ENCODE peak calls at places on chromosome 10, in eight cellular contexts. One of them, this sample, is unnamed.
A peak's percentile ranks its signal among the peaks of the same experiment; 100 is the strongest.

GRCh38 chr10:73182568-73182967 is 14.6 kb downstream of the FAM149B1 start:
- DNase-seq in GM12865: no peak
- DNase-seq in tibial nerve: no peak
- DNase-seq in tibial artery: no peak
- DNase-seq in kidney: no peak
- DNase-seq in adrenal gland: no peak
- DNase-seq in epithelial cell of esophagus: no peak
- DNase-seq in endothelial cell: no peak
- DNase-seq in this sample: no peak

GRCh38 chr10:132901351-132901750 is 41.0 kb downstream of the CFAP46 start:
- DNase-seq in GM12865: no peak
- DNase-seq in tibial nerve: no peak
- DNase-seq in tibial artery: no peak
- DNase-seq in kidney: peak; percentile 14
- DNase-seq in adrenal gland: no peak
- DNase-seq in epithelial cell of esophagus: no peak
- DNase-seq in endothelial cell: no peak
- DNase-seq in this sample: no peak

GRCh38 chr10:34413214-34413613 is 401.9 kb downstream of the PARD3 start:
- DNase-seq in GM12865: no peak
- DNase-seq in tibial nerve: no peak
- DNase-seq in tibial artery: no peak
- DNase-seq in kidney: no peak
- DNase-seq in adrenal gland: no peak
- DNase-seq in epithelial cell of esophagus: no peak
- DNase-seq in endothelial cell: no peak
- DNase-seq in this sample: no peak

GRCh38 chr10:6473430-6473829 is 106.6 kb downstream of the PRKCQ start:
- DNase-seq in GM12865: peak; percentile 23
- DNase-seq in tibial nerve: no peak
- DNase-seq in tibial artery: no peak
- DNase-seq in kidney: no peak
- DNase-seq in adrenal gland: no peak
- DNase-seq in epithelial cell of esophagus: no peak
- DNase-seq in endothelial cell: peak; percentile 7
- DNase-seq in this sample: no peak

GRCh38 chr10:84292502-84292901 is 35.9 kb upstream of the CCSER2 start:
- DNase-seq in GM12865: peak; percentile 53
- DNase-seq in tibial nerve: no peak
- DNase-seq in tibial artery: no peak
- DNase-seq in kidney: no peak
- DNase-seq in adrenal gland: no peak
- DNase-seq in epithelial cell of esophagus: no peak
- DNase-seq in endothelial cell: no peak
- DNase-seq in this sample: no peak

GRCh38 chr10:130141460-130141859 is 5.3 kb downstream of the GLRX3 start:
- DNase-seq in GM12865: peak; percentile 33
- DNase-seq in tibial nerve: no peak
- DNase-seq in tibial artery: no peak
- DNase-seq in kidney: no peak
- DNase-seq in adrenal gland: no peak
- DNase-seq in epithelial cell of esophagus: no peak
- DNase-seq in endothelial cell: no peak
- DNase-seq in this sample: no peak

GRCh38 chr10:60846173-60846572 is 67.9 kb downstream of the CDK1 start:
- DNase-seq in GM12865: no peak
- DNase-seq in tibial nerve: no peak
- DNase-seq in tibial artery: no peak
- DNase-seq in kidney: no peak
- DNase-seq in adrenal gland: peak; percentile 27
- DNase-seq in epithelial cell of esophagus: peak; percentile 38
- DNase-seq in endothelial cell: no peak
- DNase-seq in this sample: no peak

GRCh38 chr10:314871-315270 is 179.6 kb downstream of the ZMYND11 start:
- DNase-seq in GM12865: no peak
- DNase-seq in tibial nerve: no peak
- DNase-seq in tibial artery: no peak
- DNase-seq in kidney: no peak
- DNase-seq in adrenal gland: no peak
- DNase-seq in epithelial cell of esophagus: no peak
- DNase-seq in endothelial cell: no peak
- DNase-seq in this sample: no peak

GRCh38 chr10:29007748-29008610 is 280.9 kb upstream of the LYZL1 start:
- DNase-seq in GM12865: no peak
- DNase-seq in tibial nerve: peak; percentile 58
- DNase-seq in tibial artery: no peak
- DNase-seq in kidney: no peak
- DNase-seq in adrenal gland: no peak
- DNase-seq in epithelial cell of esophagus: no peak
- DNase-seq in endothelial cell: no peak
- DNase-seq in this sample: no peak

GRCh38 chr10:13087986-13088618 is 11.9 kb upstream of the OPTN start:
- DNase-seq in GM12865: no peak
- DNase-seq in tibial nerve: no peak
- DNase-seq in tibial artery: no peak
- DNase-seq in kidney: no peak
- DNase-seq in adrenal gland: no peak
- DNase-seq in epithelial cell of esophagus: peak; percentile 80
- DNase-seq in endothelial cell: no peak
- DNase-seq in this sample: peak; percentile 23

GRCh38 chr10:79379512-79380124 is 32.3 kb downstream of the PPIF start:
- DNase-seq in GM12865: no peak
- DNase-seq in tibial nerve: no peak
- DNase-seq in tibial artery: peak; percentile 76
- DNase-seq in kidney: peak; percentile 79
- DNase-seq in adrenal gland: peak; percentile 24
- DNase-seq in epithelial cell of esophagus: no peak
- DNase-seq in endothelial cell: no peak
- DNase-seq in this sample: no peak

GRCh38 chr10:17101910-17102266 is 27.7 kb downstream of the CUBN start:
- DNase-seq in GM12865: no peak
- DNase-seq in tibial nerve: no peak
- DNase-seq in tibial artery: no peak
- DNase-seq in kidney: no peak
- DNase-seq in adrenal gland: no peak
- DNase-seq in epithelial cell of esophagus: no peak
- DNase-seq in endothelial cell: no peak
- DNase-seq in this sample: no peak

GRCh38 chr10:43453266-43453831 is 16.4 kb downstream of the ZNF487 start:
- DNase-seq in GM12865: peak; percentile 73
- DNase-seq in tibial nerve: no peak
- DNase-seq in tibial artery: no peak
- DNase-seq in kidney: no peak
- DNase-seq in adrenal gland: no peak
- DNase-seq in epithelial cell of esophagus: no peak
- DNase-seq in endothelial cell: no peak
- DNase-seq in this sample: no peak

GRCh38 chr10:58854811-58855210 is 321.6 kb upstream of the PHYHIPL start:
- DNase-seq in GM12865: no peak
- DNase-seq in tibial nerve: no peak
- DNase-seq in tibial artery: no peak
- DNase-seq in kidney: no peak
- DNase-seq in adrenal gland: no peak
- DNase-seq in epithelial cell of esophagus: no peak
- DNase-seq in endothelial cell: no peak
- DNase-seq in this sample: no peak

DNA sequence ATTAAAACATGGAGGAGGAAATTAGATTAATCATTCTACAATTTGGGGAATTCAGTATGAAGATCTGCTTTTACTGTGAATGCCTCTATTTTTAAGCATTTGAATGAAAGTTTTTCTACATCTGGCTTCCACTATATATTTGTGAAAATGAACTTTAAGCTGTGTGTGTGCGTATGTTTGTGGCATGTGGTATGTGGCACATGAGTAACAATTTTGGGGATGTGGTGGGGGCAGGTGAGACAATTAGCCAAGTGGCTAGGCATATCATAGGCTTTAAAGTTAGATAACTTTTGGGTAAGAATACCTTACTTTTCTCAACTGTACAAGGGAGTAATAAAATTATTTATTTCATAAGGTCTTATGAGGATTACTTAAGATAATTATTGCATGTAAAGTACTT is 81.5 kb downstream of the ZNF22 start:
- DNase-seq in GM12865: no peak
- DNase-seq in tibial nerve: no peak
- DNase-seq in tibial artery: no peak
- DNase-seq in kidney: no peak
- DNase-seq in adrenal gland: no peak
- DNase-seq in epithelial cell of esophagus: no peak
- DNase-seq in endothelial cell: no peak
- DNase-seq in this sample: no peak
- TF ChIP-seq CTCF in GM12865: no peak
- TF ChIP-seq CTCF in tibial nerve: no peak
- TF ChIP-seq CTCF in tibial artery: no peak
- TF ChIP-seq CTCF in kidney: no peak
- TF ChIP-seq CTCF in adrenal gland: no peak
- TF ChIP-seq CTCF in epithelial cell of esophagus: no peak
- TF ChIP-seq CTCF in endothelial cell: no peak
- TF ChIP-seq CTCF in this sample: no peak

DNA sequence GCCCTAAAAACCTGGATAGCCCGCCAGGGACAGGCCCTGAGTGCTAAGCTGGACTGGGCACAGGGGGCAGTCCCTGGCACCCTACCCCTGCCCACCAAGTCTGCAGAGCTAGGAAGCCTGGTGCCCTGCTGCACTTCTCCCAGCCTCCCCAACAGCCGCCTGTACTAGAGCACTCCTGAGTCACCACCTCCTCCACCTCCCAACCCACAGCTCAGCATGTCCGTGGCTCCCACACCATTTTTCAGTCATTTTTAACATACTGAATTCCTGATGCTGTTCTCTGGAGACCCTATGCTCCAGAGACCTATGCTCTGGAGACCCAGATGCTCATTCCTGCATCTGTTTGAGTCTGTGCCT is 27.6 kb downstream of the DPCD start:
- DNase-seq in GM12865: no peak
- DNase-seq in tibial nerve: no peak
- DNase-seq in tibial artery: no peak
- DNase-seq in kidney: peak; percentile 27
- DNase-seq in adrenal gland: no peak
- DNase-seq in epithelial cell of esophagus: no peak
- DNase-seq in endothelial cell: no peak
- DNase-seq in this sample: no peak
- TF ChIP-seq CTCF in GM12865: no peak
- TF ChIP-seq CTCF in tibial nerve: no peak
- TF ChIP-seq CTCF in tibial artery: no peak
- TF ChIP-seq CTCF in kidney: no peak
- TF ChIP-seq CTCF in adrenal gland: no peak
- TF ChIP-seq CTCF in epithelial cell of esophagus: no peak
- TF ChIP-seq CTCF in endothelial cell: no peak
- TF ChIP-seq CTCF in this sample: no peak

GRCh38 chr10:110208614-110209398 is 1.4 kb downstream of the MXI1 start:
- DNase-seq in GM12865: peak; percentile 46
- DNase-seq in tibial nerve: peak; percentile 31
- DNase-seq in tibial artery: peak; percentile 80
- DNase-seq in kidney: no peak
- DNase-seq in adrenal gland: peak; percentile 48
- DNase-seq in epithelial cell of esophagus: peak; percentile 54
- DNase-seq in endothelial cell: no peak
- DNase-seq in this sample: no peak
- TF ChIP-seq CTCF in GM12865: no peak
- TF ChIP-seq CTCF in tibial nerve: no peak
- TF ChIP-seq CTCF in tibial artery: no peak
- TF ChIP-seq CTCF in kidney: no peak
- TF ChIP-seq CTCF in adrenal gland: no peak
- TF ChIP-seq CTCF in epithelial cell of esophagus: no peak
- TF ChIP-seq CTCF in endothelial cell: no peak
- TF ChIP-seq CTCF in this sample: peak; percentile 32

DNA sequence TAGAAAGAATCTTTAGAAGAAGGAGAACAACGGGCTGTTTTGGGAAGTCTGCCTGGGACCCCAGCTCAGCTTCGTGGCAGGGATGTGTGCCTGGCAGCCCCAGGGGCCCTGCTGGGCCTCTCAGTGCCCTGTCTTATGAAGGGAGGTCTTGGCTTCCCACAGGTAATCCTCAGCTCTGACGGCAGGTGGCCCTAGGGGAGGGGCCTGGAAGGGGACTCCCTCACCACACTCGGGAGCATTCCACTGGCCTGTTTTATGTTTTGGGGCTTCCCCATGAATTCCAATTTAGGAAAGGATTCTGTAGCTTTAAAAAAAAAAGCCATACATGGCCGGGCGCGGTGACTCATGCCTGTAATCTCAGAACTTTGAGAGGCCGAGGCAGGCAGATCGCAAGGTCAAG is 3.0 kb upstream of the DMBT1 start:
- DNase-seq in GM12865: no peak
- DNase-seq in tibial nerve: no peak
- DNase-seq in tibial artery: no peak
- DNase-seq in kidney: no peak
- DNase-seq in adrenal gland: no peak
- DNase-seq in epithelial cell of esophagus: peak; percentile 10
- DNase-seq in endothelial cell: no peak
- DNase-seq in this sample: no peak
- TF ChIP-seq CTCF in GM12865: no peak
- TF ChIP-seq CTCF in tibial nerve: no peak
- TF ChIP-seq CTCF in tibial artery: no peak
- TF ChIP-seq CTCF in kidney: no peak
- TF ChIP-seq CTCF in adrenal gland: no peak
- TF ChIP-seq CTCF in epithelial cell of esophagus: no peak
- TF ChIP-seq CTCF in endothelial cell: no peak
- TF ChIP-seq CTCF in this sample: no peak

DNA sequence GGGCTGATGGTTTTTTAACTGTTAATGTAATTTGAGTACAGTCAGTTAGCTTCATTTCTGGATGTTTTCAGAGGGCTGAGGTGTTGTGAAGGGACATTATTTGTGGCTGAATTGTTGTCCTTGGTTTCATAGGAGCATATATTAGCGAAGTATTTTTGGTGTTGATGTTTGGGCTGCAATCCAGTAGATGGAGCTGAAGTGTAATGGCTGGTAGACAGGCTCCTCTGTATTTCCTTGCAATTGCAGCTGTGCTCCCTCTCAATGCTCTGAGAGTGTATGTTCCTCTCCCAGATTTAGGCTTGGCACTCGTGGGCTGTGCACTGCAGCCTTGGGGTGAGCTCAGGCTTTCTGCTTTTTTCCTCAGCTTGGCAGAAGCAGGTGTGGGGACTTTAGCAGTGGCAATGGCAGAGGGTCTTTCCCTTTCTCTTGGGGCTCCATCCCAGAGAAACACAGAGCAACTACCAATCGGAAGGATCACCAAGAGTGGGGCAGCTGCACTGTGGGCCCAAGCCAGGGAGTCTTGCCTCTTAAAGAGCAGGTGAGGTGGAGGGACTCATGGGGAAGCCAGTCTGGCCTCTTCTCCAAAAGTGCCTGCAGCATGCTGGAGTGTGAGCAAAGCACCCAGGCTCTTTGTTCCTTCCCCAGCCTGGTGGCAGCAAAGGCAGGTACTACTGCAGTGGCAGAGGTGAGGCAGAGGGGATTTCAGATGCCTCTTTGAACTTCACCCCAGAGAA is 544.4 kb downstream of the SH2D4B start:
- DNase-seq in GM12865: peak; percentile 66
- DNase-seq in tibial nerve: no peak
- DNase-seq in tibial artery: no peak
- DNase-seq in kidney: no peak
- DNase-seq in adrenal gland: no peak
- DNase-seq in epithelial cell of esophagus: peak; percentile 2
- DNase-seq in endothelial cell: no peak
- DNase-seq in this sample: no peak
- TF ChIP-seq CTCF in GM12865: peak; percentile 69
- TF ChIP-seq CTCF in tibial nerve: no peak
- TF ChIP-seq CTCF in tibial artery: no peak
- TF ChIP-seq CTCF in kidney: no peak
- TF ChIP-seq CTCF in adrenal gland: no peak
- TF ChIP-seq CTCF in epithelial cell of esophagus: peak; percentile 38
- TF ChIP-seq CTCF in endothelial cell: no peak
- TF ChIP-seq CTCF in this sample: no peak

GRCh38 chr10:45809829-45810228 is 37.5 kb downstream of the AGAP4 start:
- DNase-seq in GM12865: no peak
- DNase-seq in tibial nerve: no peak
- DNase-seq in tibial artery: no peak
- DNase-seq in kidney: no peak
- DNase-seq in adrenal gland: no peak
- DNase-seq in epithelial cell of esophagus: no peak
- DNase-seq in endothelial cell: no peak
- DNase-seq in this sample: no peak
- TF ChIP-seq CTCF in GM12865: no peak
- TF ChIP-seq CTCF in tibial nerve: no peak
- TF ChIP-seq CTCF in tibial artery: no peak
- TF ChIP-seq CTCF in kidney: no peak
- TF ChIP-seq CTCF in adrenal gland: no peak
- TF ChIP-seq CTCF in epithelial cell of esophagus: no peak
- TF ChIP-seq CTCF in endothelial cell: no peak
- TF ChIP-seq CTCF in this sample: no peak